ENCODE peak calls at places on chromosomes 11 and 22, in seven cellular contexts. U is fibroblast of the aortic adventitia, A is hepatocyte, V is choroid plexus epithelial cell, W is endodermal cell, G is heart left ventricle, C is ovary. Y is an unnamed sample.

GRCh38 chr11:16299390-16299789 is 57.0 kb downstream of the SOX6 start:
- DNase-seq in C (no peak), G (no peak), U (no peak), A (no peak), V (no peak), W (no peak), Y (no peak)

GRCh38 chr11:15993360-15993759 is 363.0 kb downstream of the SOX6 start:
- DNase-seq in W (no peak), C (no peak), A (no peak), V (no peak), G (no peak), U (no peak), Y (no peak)

GRCh38 chr11:35280727-35281126 is 138.6 kb downstream of the SLC1A2 start:
- DNase-seq in W (no peak), U (no peak), C (no peak), G (no peak), V (no peak), A (no peak), Y (no peak)

GRCh38 chr22:19959043-19959586 is 17.5 kb upstream of the TXNRD2 start:
- DNase-seq in W (peak), A (peak), V (peak), C (peak), G (peak), U (peak), Y (peak)

GRCh38 chr11:315051-315481 is 1.2 kb downstream of the IFITM1 start:
- DNase-seq in W (no peak), C (no peak), G (peak), V (no peak), A (no peak), U (no peak), Y (no peak)

GRCh38 chr11:72491001-72491400 is 56.7 kb upstream of the CLPB start:
- DNase-seq in W (no peak), C (no peak), A (no peak), V (peak), G (no peak), U (peak), Y (no peak)

GRCh38 chr11:26228778-26229177 is 103.2 kb upstream of the ANO3 start:
- DNase-seq in V (peak), A (no peak), G (no peak), C (no peak), U (peak), W (no peak), Y (no peak)

GRCh38 chr11:25535462-25535861 is 796.5 kb upstream of the ANO3 start:
- DNase-seq in V (peak), G (no peak), W (no peak), U (peak), C (no peak), A (no peak), Y (no peak)

GRCh38 chr22:36156119-36156514 is 4.4 kb downstream of the APOL3 start:
- DNase-seq in C (no peak), A (no peak), G (no peak), V (no peak), W (no peak), U (no peak), Y (no peak)

GRCh38 chr11:17839973-17840611 is 105.5 kb downstream of the KCNC1 start:
- DNase-seq in U (no peak), C (no peak), A (no peak), G (no peak), W (no peak), V (no peak), Y (no peak)

GRCh38 chr11:17395554-17395961 is 7.1 kb upstream of the KCNJ11 start:
- DNase-seq in U (no peak), G (no peak), W (no peak), V (no peak), C (no peak), A (no peak), Y (no peak)

GRCh38 chr11:57913713-57914704 is 109.7 kb upstream of the OR9Q1 start:
- DNase-seq in U (no peak), G (no peak), C (no peak), W (no peak), V (no peak), A (no peak), Y (no peak)

GRCh38 chr11:9386086-9386485 is 1.6 kb downstream of the IPO7 start:
- DNase-seq in C (no peak), A (no peak), U (no peak), G (no peak), W (no peak), V (no peak), Y (no peak)

GRCh38 chr11:69588270-69588669 is 52.7 kb upstream of the CCND1 start:
- DNase-seq in C (no peak), V (peak), U (peak), W (no peak), A (no peak), G (no peak), Y (no peak)

GRCh38 chr11:64284048-64284961 is at the start of gene BAD:
- DNase-seq in U (peak), C (peak), A (peak), W (peak), G (peak), V (peak), Y (peak)

GRCh38 chr11:76124905-76125566 is 81.3 kb downstream of the WNT11 start:
- DNase-seq in W (no peak), C (no peak), U (no peak), A (no peak), G (no peak), V (no peak), Y (no peak)

GRCh38 chr22:30606455-30607299 is at the start of gene TCN2:
- DNase-seq in W (peak), A (peak), G (peak), C (peak), U (peak), V (peak), Y (peak)

GRCh38 chr22:46969491-46969890 is 207.0 kb downstream of the TBC1D22A start:
- DNase-seq in G (no peak), C (no peak), W (no peak), V (no peak), U (no peak), A (no peak), Y (no peak)

GRCh38 chr22:46449116-46449691 is 88.2 kb downstream of the CELSR1 start:
- DNase-seq in V (no peak), W (no peak), G (no peak), A (no peak), C (no peak), U (no peak), Y (no peak)

GRCh38 chr22:35411112-35411511 is 11.2 kb downstream of the MCM5 start:
- DNase-seq in C (no peak), U (no peak), V (no peak), W (no peak), G (no peak), A (no peak), Y (no peak)

GRCh38 chr11:134584706-134585445 is 172.8 kb upstream of the B3GAT1 start:
- DNase-seq in V (no peak), U (no peak), G (peak), A (no peak), W (no peak), C (no peak), Y (no peak)

GRCh38 chr22:41479671-41480396 is 10.9 kb downstream of the ACO2 start:
- DNase-seq in V (peak), A (peak), U (peak), W (peak), C (no peak), G (no peak), Y (no peak)
- TF ChIP-seq CTCF in V (peak), A (no peak), U (peak), W (peak), C (no peak), G (no peak), Y (no peak)

GRCh38 chr22:21025763-21026755 is 6.3 kb downstream of the SLC7A4 start:
- DNase-seq in V (no peak), W (no peak), G (no peak), A (no peak), U (no peak), C (no peak), Y (no peak)
- H3K4me3 ChIP-seq in V (no peak), W (no peak), G (no peak), A (no peak), U (no peak), C (no peak), Y (no peak)

DNA sequence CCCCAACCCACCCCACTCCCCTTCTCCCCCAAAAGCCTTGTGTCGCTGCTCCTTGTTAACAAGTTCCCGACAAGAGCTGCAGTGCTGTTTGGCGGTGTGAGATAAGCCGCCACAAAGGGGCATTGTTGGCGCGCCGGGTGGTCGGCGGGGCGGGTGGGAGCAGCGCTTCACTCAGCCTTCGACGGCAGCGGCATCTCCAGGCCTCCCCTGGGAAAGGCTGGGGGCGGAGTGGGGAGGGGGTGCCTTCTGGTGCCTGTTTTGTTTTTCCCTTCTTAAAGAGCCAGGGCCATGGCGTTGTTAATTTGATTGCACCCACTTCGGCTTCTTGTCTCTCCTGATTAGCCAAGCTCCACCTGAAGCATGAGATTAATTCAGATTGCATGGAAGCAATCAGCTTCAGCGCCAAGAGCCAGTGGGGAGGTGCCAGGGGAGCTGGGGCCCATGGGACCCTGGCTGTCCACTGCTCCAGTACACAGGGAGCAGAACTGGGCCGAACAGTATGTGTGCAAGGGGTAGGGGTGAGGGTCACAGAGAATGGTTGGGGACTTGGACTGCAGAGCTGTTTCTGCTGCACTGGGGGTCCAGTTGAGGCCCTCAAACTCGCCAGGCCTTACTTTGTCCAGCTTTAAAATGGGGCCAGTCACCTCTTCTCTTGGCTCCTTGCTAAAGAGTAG is 165.1 kb downstream of the CEP164 start:
- DNase-seq in G (no peak), U (no peak), A (no peak), W (peak), V (no peak), C (no peak), Y (peak)
- TF ChIP-seq CTCF in G (no peak), U (no peak), A (no peak), W (peak), V (no peak), C (no peak), Y (no peak)

GRCh38 chr22:43925433-43926348 is 2.1 kb downstream of the PNPLA3 start:
- DNase-seq in V (no peak), A (peak), C (no peak), U (no peak), W (peak), G (no peak), Y (no peak)
- H3K4me3 ChIP-seq in V (no peak), A (no peak), C (no peak), U (no peak), W (peak), G (no peak), Y (no peak)

GRCh38 chr11:20342347-20343279 is 20.9 kb upstream of the HTATIP2 start:
- DNase-seq in G (no peak), W (peak), U (no peak), C (no peak), V (no peak), A (peak), Y (peak)

GRCh38 chr11:20336056-20336455 is 27.5 kb upstream of the HTATIP2 start:
- DNase-seq in G (no peak), V (no peak), C (no peak), W (no peak), A (no peak), U (no peak), Y (no peak)

DNA sequence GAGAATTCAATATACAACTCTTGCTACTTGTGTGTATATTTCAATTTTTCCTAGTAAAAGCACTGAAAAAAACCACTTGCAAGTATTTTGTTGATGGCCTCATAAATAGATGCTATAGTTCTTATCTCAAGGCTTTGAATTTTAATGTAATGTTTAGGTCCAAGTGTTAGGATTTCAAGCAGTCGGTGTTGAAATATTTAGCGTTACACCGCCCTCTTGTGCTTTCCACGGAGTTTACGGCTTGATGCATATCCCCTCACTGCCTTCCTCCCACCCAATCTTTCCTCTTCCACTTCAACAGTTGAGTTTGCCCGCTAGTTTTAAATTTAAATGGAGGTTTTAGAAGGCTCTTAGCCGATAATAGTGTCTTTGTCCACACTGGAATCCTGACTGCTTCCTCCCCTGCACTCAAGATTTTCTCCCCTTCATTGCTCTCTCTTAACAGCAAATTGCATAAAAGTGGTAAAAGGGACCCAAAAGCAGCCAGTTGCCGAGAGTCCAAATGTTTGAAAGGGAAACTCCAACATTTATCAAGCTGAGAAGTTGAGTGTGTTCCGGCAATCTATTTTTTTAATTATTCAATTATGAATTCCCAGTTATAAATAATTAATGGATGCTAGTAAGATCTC is 25.9 kb upstream of the HTATIP2 start:
- DNase-seq in W (peak), A (peak), U (peak), C (no peak), V (peak), G (no peak), Y (peak)
- TF ChIP-seq CTCF in W (peak), A (peak), U (peak), C (no peak), V (peak), G (peak), Y (peak)

GRCh38 chr11:6099577-6099976 is 7.9 kb upstream of the OR56B4 start:
- DNase-seq in W (peak), C (no peak), G (no peak), U (no peak), A (no peak), V (no peak), Y (no peak)
- H3K4me3 ChIP-seq in W (no peak), C (no peak), G (no peak), U (no peak), A (no peak), V (no peak), Y (no peak)

DNA sequence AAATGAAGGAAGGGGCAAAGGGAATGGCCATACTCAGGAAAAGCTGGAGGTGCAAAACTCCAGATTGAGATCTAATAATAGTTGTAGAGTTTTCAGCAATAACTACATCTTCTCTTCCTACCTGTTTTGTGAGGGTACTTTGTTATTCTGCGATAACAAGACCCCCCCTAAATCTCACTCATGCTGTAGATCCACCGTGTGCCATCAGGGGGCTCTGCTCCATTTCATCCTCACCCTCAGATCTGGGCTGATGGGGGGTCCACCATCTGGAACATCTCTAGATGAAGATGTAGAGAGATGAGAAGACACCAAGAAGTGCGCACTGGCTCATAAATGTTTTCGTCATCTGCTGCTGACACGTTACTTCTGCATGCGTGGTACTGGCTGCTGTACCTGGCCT is 135.9 kb upstream of the KIRREL3 start:
- DNase-seq in V (no peak), C (no peak), A (no peak), G (no peak), W (peak), U (no peak), Y (no peak)
- TF ChIP-seq CTCF in V (no peak), C (no peak), A (no peak), G (no peak), W (peak), U (no peak), Y (peak)

GRCh38 chr22:28772633-28773460 is at the start of gene CCDC117:
- DNase-seq in U (peak), V (peak), A (peak), C (peak), G (peak), W (peak), Y (peak)

GRCh38 chr22:28773461-28773867 is 969 bp downstream of the CCDC117 start:
- DNase-seq in C (no peak), A (no peak), W (no peak), U (peak), G (no peak), V (peak), Y (no peak)

GRCh38 chr22:28771195-28771791 is 1.2 kb upstream of the CCDC117 start:
- DNase-seq in U (no peak), G (no peak), A (no peak), V (no peak), W (no peak), C (no peak), Y (no peak)

GRCh38 chr22:28769394-28770085 is 3.0 kb upstream of the CCDC117 start:
- DNase-seq in W (no peak), A (no peak), C (no peak), V (no peak), U (no peak), G (no peak), Y (no peak)

DNA sequence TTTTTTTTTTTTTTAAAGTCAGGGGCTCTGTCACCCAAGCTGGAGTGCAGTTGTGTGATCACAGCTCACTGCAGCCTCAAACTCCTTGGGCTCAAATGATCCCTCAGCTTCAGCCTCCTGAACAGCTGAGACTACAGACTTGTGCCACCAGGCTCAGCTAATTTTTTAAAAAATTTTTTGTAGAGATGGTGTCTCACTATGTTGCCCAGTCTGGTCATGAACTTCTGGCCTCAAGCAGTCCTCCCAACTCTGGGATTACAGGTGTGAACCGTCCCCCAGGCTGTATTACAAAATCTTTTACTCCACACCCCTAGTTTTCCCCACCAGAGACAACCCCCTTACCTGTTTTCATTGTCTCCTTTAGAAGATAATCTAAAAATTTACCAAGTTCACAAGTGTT is 1.9 kb downstream of the CCDC117 start:
- DNase-seq in G (no peak), C (no peak), V (no peak), A (no peak), U (no peak), W (no peak), Y (no peak)
- H3K4me3 ChIP-seq in G (no peak), C (no peak), V (no peak), A (no peak), U (no peak), W (no peak), Y (no peak)